ENCODE peak calls at places on chromosomes 6 and 20, in seven cellular contexts. S is RPMI8226, A is H4, O is colonic mucosa, F is heart left ventricle, E is astrocyte of the cerebellum, L is HS-27A. Q is an unnamed sample.

GRCh38 chr20:2699775-2700413 is 7.3 kb downstream of the EBF4 start:
- DNase-seq in L (no peak), A (no peak), F (no peak), S (no peak), O (no peak), E (no peak), Q (no peak)

GRCh38 chr20:46767127-46767761 is 57.8 kb downstream of the SLC2A10 start:
- DNase-seq in E (no peak), F (no peak), S (peak), O (peak), A (peak), L (no peak), Q (peak)

GRCh38 chr6:33717857-33718552 is 6.5 kb upstream of the UQCC2 start:
- DNase-seq in E (no peak), F (no peak), A (no peak), S (no peak), L (no peak), O (no peak), Q (no peak)

GRCh38 chr20:3753098-3753497 is 14.5 kb downstream of the ADISSP start:
- DNase-seq in O (peak), S (peak), A (peak), E (peak), L (peak), F (no peak), Q (peak)

GRCh38 chr6:1625352-1625773 is 15.6 kb downstream of the FOXC1 start:
- DNase-seq in A (no peak), E (no peak), S (no peak), F (no peak), O (no peak), L (no peak), Q (no peak)

GRCh38 chr6:17218023-17218748 is 63.0 kb upstream of the RBM24 start:
- DNase-seq in L (no peak), O (peak), S (no peak), E (no peak), F (no peak), A (no peak), Q (no peak)

GRCh38 chr6:161436106-161436876 is 162.4 kb upstream of the AGPAT4 start:
- DNase-seq in S (no peak), E (no peak), L (no peak), A (no peak), O (no peak), F (no peak), Q (peak)

GRCh38 chr6:40897390-40898003 is 141.5 kb downstream of the UNC5CL start:
- DNase-seq in O (no peak), S (no peak), A (no peak), E (no peak), L (no peak), F (no peak), Q (no peak)

GRCh38 chr6:69398729-69399128 is 398.1 kb downstream of the LMBRD1 start:
- DNase-seq in F (no peak), O (no peak), E (peak), L (no peak), S (no peak), A (no peak), Q (no peak)

GRCh38 chr6:107080036-107080435 is 35.3 kb downstream of the BEND3 start:
- DNase-seq in A (no peak), O (no peak), F (no peak), S (peak), L (no peak), E (no peak), Q (no peak)

GRCh38 chr6:10177703-10178102 is 237.2 kb downstream of the TFAP2A start:
- DNase-seq in F (no peak), O (no peak), S (no peak), A (no peak), E (no peak), L (peak), Q (peak)

GRCh38 chr6:90548001-90548400 is 38.9 kb downstream of the MAP3K7 start:
- DNase-seq in L (no peak), A (no peak), S (no peak), E (no peak), F (no peak), O (no peak), Q (no peak)

GRCh38 chr20:36008461-36009035 is 40.2 kb downstream of the CNBD2 start:
- DNase-seq in O (no peak), A (no peak), E (no peak), F (no peak), S (no peak), L (no peak), Q (no peak)

GRCh38 chr20:34581341-34582189 is 23.0 kb downstream of the MAP1LC3A start:
- DNase-seq in S (peak), E (peak), F (no peak), O (no peak), A (peak), L (no peak), Q (peak)

GRCh38 chr6:158548418-158549161 is 11.3 kb upstream of the TMEM181 start:
- DNase-seq in F (peak), S (no peak), A (no peak), E (no peak), L (no peak), O (no peak), Q (no peak)

GRCh38 chr6:18388252-18388651 is 1.1 kb downstream of the RNF144B start:
- DNase-seq in A (no peak), E (no peak), S (peak), F (no peak), L (no peak), O (no peak), Q (peak)

GRCh38 chr20:57713951-57714350 is 4.1 kb upstream of the PMEPA1 start:
- DNase-seq in E (no peak), O (no peak), F (no peak), A (no peak), L (no peak), S (no peak), Q (no peak)

GRCh38 chr6:56900784-56901183 is 54.1 kb upstream of the BEND6 start:
- DNase-seq in S (no peak), O (no peak), L (no peak), E (no peak), A (no peak), F (no peak), Q (no peak)

GRCh38 chr6:138588805-138589434 is 89.6 kb upstream of the NHSL1 start:
- DNase-seq in L (peak), E (peak), F (no peak), A (peak), S (peak), O (peak), Q (peak)

GRCh38 chr6:108798672-108799355 is 49.4 kb upstream of the ARMC2 start:
- DNase-seq in A (no peak), S (no peak), L (no peak), O (no peak), F (peak), E (no peak), Q (no peak)

GRCh38 chr6:170146640-170147039 is 144.2 kb downstream of the DLL1 start:
- DNase-seq in F (peak), L (no peak), S (no peak), A (no peak), O (no peak), E (no peak), Q (no peak)

GRCh38 chr20:47502801-47503239 is 1.1 kb downstream of the NCOA3 start:
- DNase-seq in E (peak), O (peak), S (peak), F (no peak), L (peak), A (peak), Q (peak)

GRCh38 chr6:39755231-39755630 is 30.0 kb upstream of the KIF6 start:
- DNase-seq in L (no peak), A (no peak), F (no peak), O (no peak), S (no peak), E (peak), Q (peak)